ENCODE peak calls at places on chromosomes 2 and 18, in nine cellular contexts. N is tibial artery, R is fibroblast of lung, T is pancreas, I is heart right ventricle, J is transverse colon, Y is PC-9, B is thoracic aorta, O is retinal pigment epithelial cell. A is an unnamed sample.

GRCh38 chr18:76764296-76764901 is 58.0 kb upstream of the ZNF236 start:
- DNase-seq in T (no peak), R (no peak), O (no peak), Y (no peak), J (no peak), I (no peak), N (no peak), B (no peak), A (peak; percentile 39)

GRCh38 chr2:172962064-172962463 is 113.6 kb upstream of the MAP3K20 start:
- DNase-seq in R (no peak), O (no peak), I (no peak), B (no peak), Y (no peak), J (no peak), T (no peak), N (no peak), A (no peak)

GRCh38 chr2:112149866-112150435 is 11.8 kb downstream of the FBLN7 start:
- DNase-seq in J (no peak), N (peak; percentile 20), B (no peak), Y (no peak), O (no peak), R (no peak), T (no peak), I (no peak), A (no peak)

GRCh38 chr2:63218800-63219511 is 168.3 kb downstream of the OTX1 start:
- DNase-seq in T (no peak), I (no peak), B (no peak), Y (peak; percentile 80), N (no peak), R (no peak), J (no peak), O (no peak), A (no peak)

GRCh38 chr2:117760916-117761315 is 53.6 kb upstream of the DDX18 start:
- DNase-seq in N (no peak), I (no peak), B (no peak), Y (no peak), J (no peak), R (no peak), O (no peak), T (no peak), A (no peak)

GRCh38 chr18:47746615-47747014 is 183.8 kb downstream of the SMAD2 start:
- DNase-seq in Y (no peak), I (no peak), T (no peak), B (no peak), R (no peak), J (no peak), O (no peak), N (no peak), A (no peak)

GRCh38 chr18:74139888-74140287 is 7.7 kb downstream of the FBXO15 start:
- DNase-seq in O (no peak), T (no peak), R (peak; percentile 59), J (no peak), N (no peak), I (no peak), Y (no peak), B (no peak), A (no peak)

GRCh38 chr2:18855027-18855426 is 265.7 kb upstream of the NT5C1B start:
- DNase-seq in N (no peak), Y (no peak), J (no peak), R (no peak), T (no peak), O (no peak), B (no peak), I (no peak), A (no peak)

GRCh38 chr2:169507698-169508097 is 1.8 kb upstream of the KLHL41 start:
- DNase-seq in B (no peak), I (no peak), O (peak; percentile 44), R (peak; percentile 61), T (no peak), N (no peak), Y (peak; percentile 77), J (no peak), A (no peak)

GRCh38 chr18:78980777-78981651 is 1.4 kb downstream of the SALL3 start:
- DNase-seq in R (peak; percentile 50), Y (no peak), I (no peak), B (no peak), J (no peak), O (no peak), N (no peak), T (no peak), A (no peak)

GRCh38 chr2:75055820-75056675 is 97.6 kb downstream of the POLE4 start:
- DNase-seq in J (no peak), I (no peak), O (no peak), T (no peak), N (no peak), Y (no peak), R (peak; percentile 95), B (no peak), A (no peak)

GRCh38 chr18:75815767-75816166 is 388.3 kb upstream of the SMIM21 start:
- DNase-seq in I (no peak), O (no peak), J (no peak), B (no peak), Y (no peak), T (no peak), R (no peak), N (no peak), A (no peak)

GRCh38 chr2:127000194-127000593 is 101.5 kb downstream of the TEX51 start:
- DNase-seq in O (no peak), Y (no peak), T (no peak), J (no peak), R (no peak), N (no peak), B (no peak), I (no peak), A (no peak)

GRCh38 chr2:27960237-27960912 is 69.8 kb downstream of the BABAM2 start:
- DNase-seq in Y (no peak), N (no peak), T (no peak), R (peak; percentile 97), O (peak; percentile 69), I (no peak), J (no peak), B (no peak), A (no peak)

GRCh38 chr2:212147921-212148513 is 390.6 kb downstream of the ERBB4 start:
- DNase-seq in J (no peak), Y (no peak), N (no peak), T (no peak), O (no peak), R (no peak), B (no peak), I (no peak), A (no peak)

GRCh38 chr2:128322651-128323491 is 4.2 kb upstream of the HS6ST1 start:
- DNase-seq in Y (no peak), I (peak; percentile 33), O (no peak), B (no peak), T (no peak), N (peak; percentile 71), J (no peak), R (no peak), A (no peak)

GRCh38 chr18:11260963-11261441 is 111.6 kb upstream of the PIEZO2 start:
- DNase-seq in T (no peak), J (no peak), I (no peak), R (peak; percentile 19), O (peak; percentile 48), Y (no peak), N (no peak), B (no peak), A (no peak)

GRCh38 chr2:10048501-10049171 is 5.3 kb downstream of the KLF11 start:
- DNase-seq in R (peak; percentile 44), N (no peak), B (no peak), O (no peak), Y (no peak), T (no peak), J (no peak), I (no peak), A (peak; percentile 44)

DNA sequence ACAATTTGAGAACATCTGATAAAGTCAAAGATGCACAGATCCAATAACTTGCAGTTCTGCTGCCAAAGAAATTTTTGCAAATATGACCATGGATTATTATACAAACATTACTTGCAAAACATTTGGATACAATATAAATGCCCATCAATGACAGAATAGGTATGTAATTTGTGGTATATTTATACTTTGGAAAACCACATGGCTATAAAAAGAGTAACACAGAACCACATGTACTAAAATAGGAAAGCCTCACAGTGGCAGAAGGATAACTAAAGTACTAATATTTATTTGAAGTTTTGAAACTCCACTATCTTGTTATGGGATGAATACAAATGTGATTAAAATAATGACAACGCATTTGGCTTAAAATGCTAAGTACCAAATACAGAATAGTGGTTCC is 51.8 kb upstream of the DNAJC10 start:
- DNase-seq in J (no peak), N (no peak), O (no peak), B (no peak), I (no peak), R (no peak), T (no peak), Y (no peak), A (no peak)
- TF ChIP-seq CTCF in J (no peak), N (no peak), O (no peak), B (no peak), I (no peak), R (no peak), T (no peak), Y (no peak), A (no peak)

GRCh38 chr2:88607416-88607815 is 19.8 kb downstream of the EIF2AK3 start:
- DNase-seq in R (no peak), I (no peak), B (no peak), Y (no peak), T (no peak), J (no peak), N (no peak), O (no peak), A (no peak)
- H3K4me3 ChIP-seq in R (no peak overlapping the region), I (no peak overlapping the region), B (no peak overlapping the region), Y (no peak overlapping the region), T (no peak overlapping the region), J (no peak overlapping the region), N (no peak overlapping the region), O (no peak overlapping the region), A (no peak overlapping the region)

DNA sequence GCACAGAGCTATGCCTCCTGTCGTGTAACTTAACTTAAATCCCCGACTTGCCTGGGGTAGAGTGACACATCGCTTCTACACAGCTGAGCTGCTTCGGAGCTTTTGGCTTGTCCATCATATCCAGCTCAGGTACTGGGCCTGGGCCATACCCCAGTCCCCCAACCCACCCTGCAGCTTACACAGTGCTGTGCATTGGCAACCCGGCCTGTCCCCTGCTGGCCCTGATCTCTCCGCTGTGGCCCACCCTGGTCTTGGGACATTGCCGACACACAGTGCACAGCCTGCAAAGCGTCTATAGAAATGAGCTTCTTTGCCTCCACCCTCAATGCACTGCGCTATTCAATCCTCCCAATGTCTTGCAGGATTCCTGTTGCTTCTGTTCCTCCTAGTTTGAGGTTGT is 342.8 kb upstream of the RAB6C start:
- DNase-seq in B (no peak), O (no peak), N (no peak), T (no peak), R (no peak), Y (no peak), I (no peak), J (no peak), A (no peak)
- TF ChIP-seq CTCF in B (no peak), O (no peak), N (no peak), T (no peak), R (no peak), Y (no peak), I (no peak), J (no peak), A (no peak)

DNA sequence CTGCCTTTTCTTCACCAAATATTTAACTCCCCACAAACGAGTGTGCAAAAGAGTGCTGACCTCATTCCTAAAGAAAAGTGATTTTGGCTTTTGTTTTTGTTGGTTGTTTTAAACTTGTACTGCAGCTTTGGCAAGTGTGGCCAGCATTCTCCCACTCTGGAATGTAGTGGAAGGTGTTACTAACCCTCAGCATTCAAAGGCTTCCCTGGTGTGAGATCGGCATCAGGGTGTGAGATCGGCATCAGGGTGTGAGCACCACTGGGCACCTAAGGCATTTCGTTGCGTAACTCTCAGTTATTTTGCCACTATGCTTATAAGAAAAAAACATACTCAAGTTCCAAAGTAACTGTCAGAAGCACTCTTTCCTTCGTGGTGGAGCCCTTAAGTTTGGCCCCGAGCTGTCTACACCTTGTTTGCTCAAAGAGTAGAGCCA is 1.7 kb downstream of the CYBRD1 start:
- DNase-seq in T (no peak), I (no peak), R (peak; percentile 66), O (peak; percentile 83), B (no peak), J (no peak), N (no peak), Y (peak; percentile 97), A (no peak)
- H3K4me3 ChIP-seq in T (peak overlapping the region; percentile 39), I (peak overlapping the region; percentile 87), R (peak overlapping the region; percentile 96), O (peak overlapping the region; percentile 88), B (peak overlapping the region; percentile 98), J (peak overlapping the region; percentile 48), N (peak overlapping the region; percentile 100), Y (peak overlapping the region; percentile 83), A (peak overlapping the region; percentile 57)